ENCODE peak calls at places on chromosomes 2 and 18, in ten cellular contexts. F is sigmoid colon, S is PC-3, N is GM13977, K is GM13976, M is neural crest cell, C is fibroblast of the aortic adventitia, Z is astrocyte of the cerebellum, U is endodermal cell, B is OCI-LY7. E is an unnamed sample.

GRCh38 chr2:227390468-227391256 is 2.9 kb upstream of the SCYGR1 start:
- DNase-seq in C (no peak), S (no peak), F (no peak), M (no peak), K (no peak), N (no peak), Z (no peak), B (no peak), U (peak; percentile 55), E (no peak)

GRCh38 chr18:2776596-2776995 is 70.2 kb upstream of the EMILIN2 start:
- DNase-seq in U (no peak), C (no peak), N (no peak), B (no peak), Z (no peak), M (no peak), F (no peak), K (no peak), S (peak; percentile 31), E (no peak)

GRCh38 chr2:216720722-216721121 is 25.4 kb upstream of the IGFBP5 start:
- DNase-seq in S (no peak), C (no peak), N (no peak), M (no peak), K (no peak), B (no peak), F (no peak), Z (no peak), U (no peak), E (no peak)

GRCh38 chr2:3664925-3665324 is 6.9 kb downstream of the ALLC start:
- DNase-seq in F (no peak), Z (no peak), U (peak; percentile 24), K (no peak), C (no peak), B (no peak), N (no peak), M (no peak), S (peak; percentile 24), E (no peak)

GRCh38 chr2:231038483-231039293 is 1.4 kb downstream of the C2orf72 start:
- DNase-seq in K (no peak), C (no peak), B (no peak), S (no peak), U (peak; percentile 63), N (no peak), F (no peak), M (no peak), Z (no peak), E (no peak)

GRCh38 chr2:182545420-182546167 is 118.8 kb upstream of the PDE1A start:
- DNase-seq in B (no peak), C (no peak), K (no peak), S (no peak), N (no peak), M (no peak), Z (no peak), U (no peak), F (no peak), E (no peak)

GRCh38 chr2:212282596-212283330 is 255.8 kb downstream of the ERBB4 start:
- DNase-seq in C (no peak), Z (peak; percentile 24), B (no peak), M (no peak), U (no peak), K (no peak), N (no peak), S (no peak), F (no peak), E (no peak)

GRCh38 chr2:62197609-62198236 is 1.8 kb downstream of the B3GNT2 start:
- DNase-seq in U (peak; percentile 81), C (peak; percentile 41), S (peak; percentile 52), B (peak; percentile 49), Z (no peak), M (peak; percentile 14), N (no peak), K (no peak), F (no peak), E (peak; percentile 27)

GRCh38 chr18:63683890-63684289 is 18.9 kb upstream of the SERPINB11 start:
- DNase-seq in Z (no peak), U (peak; percentile 62), K (no peak), C (no peak), F (no peak), S (peak; percentile 37), N (no peak), B (no peak), M (no peak), E (no peak)

GRCh38 chr2:16508061-16508851 is 157.4 kb downstream of the CYRIA start:
- DNase-seq in Z (no peak), C (no peak), B (no peak), S (peak; percentile 28), N (peak; percentile 36), K (peak; percentile 25), U (peak; percentile 89), M (peak; percentile 73), F (no peak), E (peak; percentile 63)

GRCh38 chr2:126368778-126369177 is 287.2 kb upstream of the GYPC start:
- DNase-seq in Z (no peak), S (no peak), F (no peak), C (no peak), K (no peak), U (no peak), M (no peak), B (no peak), N (no peak), E (no peak)

GRCh38 chr2:198545411-198545810 is 741.0 kb downstream of the PLCL1 start:
- DNase-seq in Z (no peak), S (peak; percentile 9), K (no peak), F (no peak), B (no peak), M (no peak), N (no peak), C (no peak), U (no peak), E (no peak)

GRCh38 chr2:67065046-67065445 is 332.1 kb upstream of the ETAA1 start:
- DNase-seq in M (no peak), K (no peak), S (no peak), Z (no peak), C (peak; percentile 36), U (no peak), B (no peak), F (peak; percentile 84), N (no peak), E (no peak)

GRCh38 chr18:10245517-10246175 is 208.8 kb upstream of the APCDD1 start:
- DNase-seq in N (no peak), S (no peak), M (no peak), F (no peak), C (no peak), B (no peak), Z (no peak), K (no peak), U (no peak), E (no peak)

DNA sequence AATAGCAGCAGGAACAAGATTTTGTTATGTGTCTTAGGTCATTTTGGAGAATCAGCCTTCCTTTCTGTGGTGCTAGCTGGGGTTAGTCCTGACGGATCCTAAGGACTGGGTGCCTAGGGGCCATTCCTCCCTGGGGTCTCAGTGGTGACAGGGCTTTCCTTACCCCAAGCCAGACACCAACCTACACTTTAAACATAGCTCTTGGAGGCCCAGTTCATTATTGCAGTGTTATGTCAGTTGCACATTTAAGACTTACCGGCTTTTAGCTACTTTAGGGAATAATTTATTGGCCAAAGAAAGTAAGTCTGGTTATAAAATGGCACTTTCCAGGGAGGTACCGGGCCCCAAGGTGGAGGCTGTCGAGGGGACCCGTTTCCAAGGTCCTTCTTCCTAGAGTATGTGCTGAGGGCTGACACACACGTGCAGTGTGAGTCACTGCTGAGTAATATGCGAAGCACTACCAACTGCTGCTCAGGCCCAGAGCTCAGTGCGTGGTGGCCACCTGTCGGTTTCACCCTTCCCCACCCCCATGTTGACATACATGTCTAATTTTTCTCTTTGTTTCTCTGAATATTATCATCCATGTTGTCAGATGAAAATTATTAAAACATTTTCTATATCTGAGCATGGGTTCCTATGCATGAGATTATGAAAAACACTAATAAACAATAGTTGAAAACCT is 37.0 kb upstream of the GRHL1 start:
- DNase-seq in C (peak; percentile 38), B (no peak), U (no peak), M (no peak), N (peak; percentile 68), F (no peak), S (peak; percentile 92), Z (peak; percentile 45), K (peak; percentile 70), E (no peak)
- TF ChIP-seq CTCF in C (no peak), B (no peak), U (no peak), M (no peak), N (peak; percentile 52), F (no peak), S (peak; percentile 72), Z (peak; percentile 42), K (peak; percentile 44), E (no peak)

DNA sequence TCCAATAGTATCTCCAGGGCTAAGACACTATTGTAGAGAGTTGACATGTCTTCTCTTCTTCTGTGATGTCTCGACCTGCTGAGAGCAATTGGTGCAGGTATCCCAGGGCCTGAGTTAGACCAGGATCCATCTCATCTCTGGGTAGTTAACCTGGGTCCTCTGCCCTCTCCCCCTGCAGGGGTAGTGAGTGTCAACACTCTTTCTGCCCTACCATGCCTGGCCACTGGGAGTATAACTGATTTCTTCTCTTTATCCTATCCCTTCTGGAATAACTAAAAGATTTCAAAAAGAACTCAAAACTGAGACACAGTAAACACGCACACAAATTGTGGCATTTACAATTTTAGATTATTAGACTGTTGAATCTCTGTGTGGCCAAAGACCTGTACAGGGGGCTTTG is 20.8 kb upstream of the SIX3 start:
- DNase-seq in M (no peak), B (no peak), Z (no peak), S (no peak), U (no peak), C (no peak), K (no peak), N (no peak), F (no peak), E (no peak)
- TF ChIP-seq CTCF in M (no peak), B (no peak), Z (no peak), S (no peak), U (peak; percentile 75), C (peak; percentile 12), K (no peak), N (no peak), F (no peak), E (peak; percentile 20)

GRCh38 chr2:208033701-208034502 is 8.6 kb upstream of the PLEKHM3 start:
- DNase-seq in U (peak; percentile 78), B (peak; percentile 25), S (peak; percentile 91), K (peak; percentile 64), Z (peak; percentile 12), N (peak; percentile 58), M (no peak), C (peak; percentile 18), F (no peak), E (no peak)
- TF ChIP-seq CTCF in U (peak; percentile 77), B (peak; percentile 64), S (peak; percentile 76), K (peak; percentile 67), Z (peak; percentile 20), N (peak; percentile 73), M (no peak), C (peak; percentile 12), F (no peak), E (peak; percentile 50)

DNA sequence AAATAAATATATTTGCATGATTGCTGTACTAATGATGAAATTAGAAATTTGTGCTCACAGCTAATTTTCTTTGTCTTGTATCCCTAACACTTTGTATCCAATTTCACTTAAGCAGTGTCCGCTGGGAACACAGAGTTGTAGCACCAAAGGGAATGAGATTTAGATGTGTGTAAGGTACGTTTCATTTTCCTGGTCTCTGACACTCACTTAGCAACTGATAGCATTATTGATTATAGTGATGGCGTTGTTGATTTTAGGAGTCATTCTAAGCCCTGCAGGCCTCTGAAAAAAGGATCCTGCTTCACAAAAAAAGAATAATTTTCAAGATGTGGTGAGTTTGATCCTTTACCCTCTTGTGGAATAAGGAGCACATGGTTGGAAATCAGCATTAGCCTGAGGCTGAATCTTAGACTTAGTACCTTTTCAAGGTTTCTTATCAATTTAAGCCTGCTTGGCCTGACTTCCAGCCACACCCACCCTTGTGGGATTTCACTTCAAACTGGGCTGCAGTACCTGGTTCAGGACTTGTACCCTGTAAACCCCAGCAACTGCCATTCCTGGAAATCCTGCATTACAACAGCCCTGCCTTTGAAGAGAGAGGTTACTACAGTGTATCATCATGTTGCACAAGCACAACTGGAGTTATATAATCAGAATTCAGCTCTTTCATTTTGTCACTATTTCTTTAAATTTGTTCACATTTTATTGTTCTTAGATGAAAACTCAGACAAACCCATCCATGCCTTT is 116.2 kb downstream of the RND3 start:
- DNase-seq in U (no peak), F (no peak), K (no peak), C (no peak), S (no peak), B (no peak), M (no peak), Z (no peak), N (no peak), E (no peak)
- TF ChIP-seq CTCF in U (no peak), F (no peak), K (no peak), C (no peak), S (no peak), B (no peak), M (no peak), Z (no peak), N (no peak), E (no peak)